ENCODE peak calls at places on chromosomes 11 and 22, in nine cellular contexts. V is AG09319; E is T1000; Z is Peyer's patch; U is CD4-positive, alpha-beta T cell; H is endothelial cell; T is activated CD4-positive, alpha-beta T cell treated with anti-CD3 and anti-CD28 coated beads, Interleukin-2, amount 50 U/mL, for 4 hours; A is WTC11; P is activated naive CD8-positive, alpha-beta T cell treated with anti-CD3 and anti-CD28 coated beads, Interleukin-2, amount 10 ng/mL, durations not matched to agents 7 days and 5 days. J is an unnamed sample.

GRCh38 chr11:97850726-97851125 is 1170.0 kb upstream of the CNTN5 start:
- DNase-seq in E (no peak), H (no peak), U (no peak), P (no peak), A (no peak), V (no peak), T (no peak), Z (no peak), J (no peak)

GRCh38 chr11:125494987-125495725 is 909 bp downstream of the FEZ1 start:
- DNase-seq in A (peak), Z (no peak), V (no peak), U (no peak), E (peak), P (peak), T (no peak), H (peak), J (no peak)

GRCh38 chr11:112485280-112485679 is 224.6 kb upstream of the PLET1 start:
- DNase-seq in A (no peak), P (no peak), E (no peak), V (no peak), U (no peak), H (no peak), Z (no peak), T (no peak), J (no peak)

GRCh38 chr22:28029962-28030361 is 110.9 kb upstream of the PITPNB start:
- DNase-seq in P (no peak), E (no peak), T (no peak), A (no peak), H (no peak), Z (no peak), V (no peak), U (no peak), J (no peak)

GRCh38 chr11:16809901-16810668 is 71.6 kb downstream of the C11orf58 start:
- DNase-seq in H (no peak), P (no peak), E (peak), Z (no peak), T (no peak), A (no peak), U (no peak), V (no peak), J (peak)

GRCh38 chr11:131504199-131504949 is 134.0 kb downstream of the NTM start:
- DNase-seq in H (peak), T (no peak), E (no peak), Z (no peak), A (peak), U (no peak), V (no peak), P (no peak), J (no peak)

GRCh38 chr11:2142762-2143202 is 3.6 kb upstream of the IGF2 start:
- DNase-seq in Z (no peak), H (no peak), A (no peak), V (no peak), T (peak), P (no peak), E (no peak), U (no peak), J (peak)

GRCh38 chr22:23119492-23120414 is 22.0 kb downstream of the RSPH14 start:
- DNase-seq in Z (peak), A (no peak), U (peak), T (peak), P (peak), V (no peak), E (no peak), H (no peak), J (no peak)

GRCh38 chr11:73428227-73428626 is 52.0 kb downstream of the RELT start:
- DNase-seq in T (no peak), H (no peak), V (no peak), E (no peak), A (no peak), U (no peak), P (no peak), Z (no peak), J (no peak)

GRCh38 chr11:61963282-61964057 is 4.0 kb downstream of the FTH1 start:
- DNase-seq in A (no peak), E (no peak), V (peak), T (no peak), P (peak), H (no peak), Z (peak), U (no peak), J (no peak)

J was measured in RCC 7860.